ENCODE peak calls at places on chromosomes 2 and 18, in four cellular contexts. S is hepatocyte, X is PC-9, M is thoracic aorta. B is an unnamed sample.

GRCh38 chr18:79476031-79476917 is 80.5 kb downstream of the NFATC1 start:
- DNase-seq in S (no peak), X (no peak), M (no peak), B (no peak)

GRCh38 chr2:47402805-47403691 is at the start of gene MSH2:
- DNase-seq in S (peak), X (peak), M (peak), B (peak)

GRCh38 chr2:26144031-26144430 is 28.9 kb upstream of the GAREM2 start:
- DNase-seq in S (peak), X (peak), M (no peak), B (no peak)

GRCh38 chr18:832085-832681 is 20.1 kb upstream of the YES1 start:
- DNase-seq in S (peak), X (no peak), M (no peak), B (no peak)

GRCh38 chr2:46470114-46470628 is 9.2 kb upstream of the TMEM247 start:
- DNase-seq in S (no peak), X (no peak), M (no peak), B (no peak)

GRCh38 chr18:35127201-35127600 is 86.0 kb downstream of the MAPRE2 start:
- DNase-seq in S (no peak), X (no peak), M (no peak), B (no peak)

GRCh38 chr2:233303252-233303651 is 4.4 kb upstream of the SAG start:
- DNase-seq in S (no peak), X (no peak), M (no peak), B (no peak)

GRCh38 chr18:70195014-70195614 is 10.4 kb downstream of the RTTN start:
- DNase-seq in S (peak), X (no peak), M (no peak), B (no peak)

GRCh38 chr2:120316528-120317179 is 29.3 kb upstream of the INHBB start:
- DNase-seq in S (no peak), X (no peak), M (no peak), B (no peak)

GRCh38 chr18:13436596-13436995 is 218.0 kb downstream of the LDLRAD4 start:
- DNase-seq in S (no peak), X (no peak), M (no peak), B (no peak)

GRCh38 chr2:26772064-26773001 is 8.2 kb downstream of the SLC35F6 start:
- DNase-seq in S (peak), X (no peak), M (peak), B (peak)

GRCh38 chr2:9099341-9099751 is 95.9 kb upstream of the MBOAT2 start:
- DNase-seq in S (no peak), X (no peak), M (no peak), B (no peak)

GRCh38 chr2:189116059-189116458 is 63.5 kb downstream of the COL5A2 start:
- DNase-seq in S (no peak), X (no peak), M (no peak), B (no peak)

GRCh38 chr2:38465789-38466127 is 88.7 kb upstream of the ATL2 start:
- DNase-seq in S (peak), X (peak), M (no peak), B (no peak)

GRCh38 chr18:56315363-56315762 is 323.0 kb downstream of the TXNL1 start:
- DNase-seq in S (no peak), X (no peak), M (no peak), B (no peak)

GRCh38 chr18:55779461-55779710 is 191.4 kb upstream of the TCF4 start:
- DNase-seq in S (no peak), X (no peak), M (no peak), B (no peak)

GRCh38 chr18:3297025-3297984 is 35.4 kb downstream of the MYL12B start:
- DNase-seq in S (peak), X (peak), M (peak), B (no peak)
- TF ChIP-seq CTCF in S (peak), X (peak), M (no peak), B (peak)

GRCh38 chr2:234816491-234816890 is 135.3 kb upstream of the SH3BP4 start:
- DNase-seq in S (no peak), X (no peak), M (no peak), B (no peak)
- H3K4me3 ChIP-seq in S (no peak), X (no peak), M (no peak), B (no peak)

GRCh38 chr18:48462510-48462909 is 53.3 kb upstream of the ZBTB7C start:
- DNase-seq in S (no peak), X (no peak), M (no peak), B (no peak)

GRCh38 chr18:48460929-48461583 is 51.9 kb upstream of the ZBTB7C start:
- DNase-seq in S (peak), X (no peak), M (no peak), B (no peak)

GRCh38 chr18:48459016-48459415 is 49.8 kb upstream of the ZBTB7C start:
- DNase-seq in S (no peak), X (no peak), M (no peak), B (no peak)

GRCh38 chr18:48456838-48457237 is 47.7 kb upstream of the ZBTB7C start:
- DNase-seq in S (no peak), X (no peak), M (no peak), B (no peak)

GRCh38 chr18:48459471-48459870 is 50.3 kb upstream of the ZBTB7C start:
- DNase-seq in S (no peak), X (no peak), M (no peak), B (no peak)
- TF ChIP-seq CTCF in S (no peak), X (no peak), M (no peak), B (no peak)

GRCh38 chr2:176160251-176161040 is 3.3 kb downstream of the HOXD3 start:
- DNase-seq in S (no peak), X (no peak), M (no peak), B (no peak)

GRCh38 chr2:176161041-176161785 is 4.1 kb downstream of the HOXD3 start:
- DNase-seq in S (no peak), X (no peak), M (no peak), B (no peak)

GRCh38 chr2:176158855-176159677 is 2.0 kb downstream of the HOXD3 start:
- DNase-seq in S (no peak), X (no peak), M (no peak), B (no peak)

GRCh38 chr2:176158306-176158643 is 1.2 kb downstream of the HOXD3 start:
- DNase-seq in S (no peak), X (no peak), M (no peak), B (no peak)

GRCh38 chr2:176159678-176160250 is 2.7 kb downstream of the HOXD3 start:
- DNase-seq in S (no peak), X (no peak), M (no peak), B (no peak)
- H3K4me3 ChIP-seq in S (no peak), X (no peak), M (peak), B (no peak)

GRCh38 chr18:65398347-65398746 is 352.5 kb upstream of the CDH7 start:
- DNase-seq in S (no peak), X (no peak), M (no peak), B (no peak)
- TF ChIP-seq CTCF in S (no peak), X (no peak), M (no peak), B (no peak)

DNA sequence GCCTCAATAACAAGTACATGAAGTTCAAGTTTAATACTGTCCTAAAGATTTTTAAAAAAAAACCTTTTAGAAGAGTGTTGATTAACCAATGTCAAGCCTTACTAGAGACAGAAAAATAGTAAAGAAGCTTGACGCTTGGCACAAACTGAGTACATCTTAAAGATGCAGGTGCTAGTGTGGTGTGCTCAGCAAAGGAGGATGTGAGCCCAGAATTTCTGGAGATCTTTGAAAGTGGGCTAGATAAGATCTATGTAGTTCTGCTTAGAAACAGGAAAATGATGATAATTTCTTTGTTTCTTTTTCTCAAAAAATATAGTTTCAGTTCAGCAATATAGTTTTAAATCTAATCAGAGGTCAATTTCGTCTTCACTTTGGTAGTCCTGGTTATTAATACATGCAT is 118.3 kb upstream of the KLHL14 start:
- DNase-seq in S (no peak), X (no peak), M (no peak), B (no peak)
- H3K4me3 ChIP-seq in S (no peak), X (no peak), M (no peak), B (no peak)

GRCh38 chr2:187054501-187055319 is 205.7 kb upstream of the ZSWIM2 start:
- DNase-seq in S (no peak), X (no peak), M (no peak), B (no peak)
- TF ChIP-seq CTCF in S (no peak), X (no peak), M (no peak), B (no peak)

DNA sequence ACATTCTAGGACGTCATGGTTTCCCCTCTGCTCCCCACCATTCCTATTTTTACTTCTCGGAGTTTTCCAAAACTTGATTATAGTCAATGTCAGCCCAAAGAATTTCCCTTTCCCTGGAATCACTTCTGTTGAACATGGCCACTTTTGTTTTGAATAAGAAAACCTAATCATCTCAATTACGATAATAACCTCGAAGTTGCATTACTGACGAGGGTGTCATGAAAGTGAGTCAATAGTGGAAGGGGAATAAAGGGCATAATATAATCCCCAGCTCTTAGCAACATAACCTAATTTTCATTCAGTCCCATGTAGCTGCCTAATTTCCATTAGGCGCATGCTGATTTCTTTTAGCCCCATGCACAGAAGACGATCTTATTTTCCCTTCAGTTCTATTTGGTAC is 51.0 kb upstream of the RAPH1 start:
- DNase-seq in S (no peak), X (no peak), M (no peak), B (no peak)
- H3K4me3 ChIP-seq in S (no peak), X (peak), M (no peak), B (no peak)

B was measured in LNCaP clone FGC.